ENCODE peak calls at places on chromosomes 1 and 21, in eight cellular contexts. One of them, this sample, is unnamed.

GRCh38 chr1:166927701-166928100 is 47.6 kb downstream of the ILDR2 start:
- DNase-seq in GM23248: no peak
- DNase-seq in OCI-LY7: no peak
- DNase-seq in A549: no peak
- DNase-seq in DND-41: no peak
- DNase-seq in PC-3: no peak
- DNase-seq in mesendoderm: no peak
- DNase-seq in IMR-90: no peak
- DNase-seq in this sample: no peak

GRCh38 chr1:109814993-109815786 is 51.5 kb upstream of the EPS8L3 start:
- DNase-seq in PC-3: no peak
- DNase-seq in IMR-90: no peak
- DNase-seq in OCI-LY7: no peak
- DNase-seq in A549: no peak
- DNase-seq in mesendoderm: no peak
- DNase-seq in DND-41: peak
- DNase-seq in GM23248: no peak
- DNase-seq in this sample: no peak

GRCh38 chr1:169117599-169117998 is 11.1 kb downstream of the ATP1B1 start:
- DNase-seq in PC-3: no peak
- DNase-seq in IMR-90: peak
- DNase-seq in OCI-LY7: no peak
- DNase-seq in mesendoderm: no peak
- DNase-seq in DND-41: no peak
- DNase-seq in A549: no peak
- DNase-seq in GM23248: no peak
- DNase-seq in this sample: no peak

GRCh38 chr1:107139833-107140702 is 771 bp upstream of the NTNG1 start:
- DNase-seq in OCI-LY7: peak
- DNase-seq in DND-41: peak
- DNase-seq in A549: no peak
- DNase-seq in PC-3: peak
- DNase-seq in mesendoderm: peak
- DNase-seq in IMR-90: peak
- DNase-seq in GM23248: peak
- DNase-seq in this sample: no peak

GRCh38 chr1:42177551-42177981 is 13.0 kb upstream of the GUCA2A start:
- DNase-seq in A549: no peak
- DNase-seq in OCI-LY7: no peak
- DNase-seq in DND-41: no peak
- DNase-seq in PC-3: peak
- DNase-seq in IMR-90: peak
- DNase-seq in GM23248: peak
- DNase-seq in mesendoderm: no peak
- DNase-seq in this sample: no peak

GRCh38 chr1:62728963-62729362 is 40.8 kb upstream of the DOCK7 start:
- DNase-seq in OCI-LY7: no peak
- DNase-seq in PC-3: no peak
- DNase-seq in A549: no peak
- DNase-seq in DND-41: no peak
- DNase-seq in GM23248: no peak
- DNase-seq in mesendoderm: peak
- DNase-seq in IMR-90: no peak
- DNase-seq in this sample: peak

GRCh38 chr21:28952686-28953085 is 40.0 kb downstream of the LTN1 start:
- DNase-seq in OCI-LY7: no peak
- DNase-seq in mesendoderm: no peak
- DNase-seq in IMR-90: peak
- DNase-seq in PC-3: peak
- DNase-seq in DND-41: no peak
- DNase-seq in A549: no peak
- DNase-seq in GM23248: no peak
- DNase-seq in this sample: no peak

GRCh38 chr1:219837274-219837993 is 90.9 kb downstream of the SLC30A10 start:
- DNase-seq in GM23248: peak
- DNase-seq in PC-3: peak
- DNase-seq in IMR-90: peak
- DNase-seq in A549: peak
- DNase-seq in DND-41: peak
- DNase-seq in OCI-LY7: peak
- DNase-seq in mesendoderm: peak
- DNase-seq in this sample: peak

GRCh38 chr1:97186381-97186780 is 464.8 kb downstream of the PTBP2 start:
- DNase-seq in OCI-LY7: peak
- DNase-seq in A549: no peak
- DNase-seq in PC-3: peak
- DNase-seq in DND-41: no peak
- DNase-seq in IMR-90: no peak
- DNase-seq in mesendoderm: peak
- DNase-seq in GM23248: peak
- DNase-seq in this sample: peak

GRCh38 chr1:78447096-78447495 is 43.7 kb upstream of the PTGFR start:
- DNase-seq in GM23248: peak
- DNase-seq in IMR-90: no peak
- DNase-seq in DND-41: no peak
- DNase-seq in A549: no peak
- DNase-seq in OCI-LY7: no peak
- DNase-seq in mesendoderm: no peak
- DNase-seq in PC-3: peak
- DNase-seq in this sample: no peak

GRCh38 chr1:69409731-69410456 is 157.8 kb upstream of the LRRC7 start:
- DNase-seq in A549: no peak
- DNase-seq in mesendoderm: no peak
- DNase-seq in GM23248: no peak
- DNase-seq in OCI-LY7: no peak
- DNase-seq in IMR-90: no peak
- DNase-seq in DND-41: no peak
- DNase-seq in PC-3: no peak
- DNase-seq in this sample: no peak

GRCh38 chr1:178686407-178686806 is 38.6 kb upstream of the RALGPS2 start:
- DNase-seq in GM23248: no peak
- DNase-seq in mesendoderm: no peak
- DNase-seq in IMR-90: no peak
- DNase-seq in OCI-LY7: no peak
- DNase-seq in DND-41: no peak
- DNase-seq in PC-3: peak
- DNase-seq in A549: no peak
- DNase-seq in this sample: no peak

GRCh38 chr1:234214911-234215892 is 158.1 kb upstream of the COA6 start:
- DNase-seq in DND-41: peak
- DNase-seq in IMR-90: no peak
- DNase-seq in mesendoderm: peak
- DNase-seq in OCI-LY7: no peak
- DNase-seq in A549: no peak
- DNase-seq in PC-3: no peak
- DNase-seq in GM23248: no peak
- DNase-seq in this sample: no peak

GRCh38 chr1:235450886-235451457 is 53.3 kb downstream of the B3GALNT2 start:
- DNase-seq in mesendoderm: peak
- DNase-seq in IMR-90: no peak
- DNase-seq in OCI-LY7: no peak
- DNase-seq in GM23248: no peak
- DNase-seq in PC-3: no peak
- DNase-seq in DND-41: no peak
- DNase-seq in A549: no peak
- DNase-seq in this sample: no peak

GRCh38 chr1:148379170-148379500 is 104.0 kb downstream of the PPIAL4G start:
- DNase-seq in GM23248: no peak
- DNase-seq in A549: no peak
- DNase-seq in PC-3: no peak
- DNase-seq in OCI-LY7: no peak
- DNase-seq in mesendoderm: no peak
- DNase-seq in IMR-90: no peak
- DNase-seq in DND-41: no peak
- DNase-seq in this sample: no peak

GRCh38 chr1:18452550-18452949 is 28.2 kb upstream of the KLHDC7A start:
- DNase-seq in mesendoderm: peak
- DNase-seq in GM23248: peak
- DNase-seq in PC-3: no peak
- DNase-seq in A549: peak
- DNase-seq in OCI-LY7: peak
- DNase-seq in IMR-90: no peak
- DNase-seq in DND-41: peak
- DNase-seq in this sample: peak

GRCh38 chr1:246989901-246990300 is 18.0 kb downstream of the ZNF695 start:
- DNase-seq in A549: no peak
- DNase-seq in DND-41: no peak
- DNase-seq in GM23248: no peak
- DNase-seq in IMR-90: no peak
- DNase-seq in OCI-LY7: no peak
- DNase-seq in PC-3: no peak
- DNase-seq in mesendoderm: no peak
- DNase-seq in this sample: no peak

GRCh38 chr1:27342391-27342777 is 562 bp downstream of the SYTL1 start:
- DNase-seq in A549: no peak
- DNase-seq in DND-41: no peak
- DNase-seq in PC-3: no peak
- DNase-seq in mesendoderm: no peak
- DNase-seq in IMR-90: no peak
- DNase-seq in OCI-LY7: peak
- DNase-seq in GM23248: no peak
- DNase-seq in this sample: no peak

GRCh38 chr1:24588573-24588972 is 32.7 kb downstream of the NCMAP start:
- DNase-seq in DND-41: no peak
- DNase-seq in IMR-90: no peak
- DNase-seq in A549: no peak
- DNase-seq in OCI-LY7: no peak
- DNase-seq in GM23248: no peak
- DNase-seq in PC-3: no peak
- DNase-seq in mesendoderm: no peak
- DNase-seq in this sample: no peak
- H3K4me2 ChIP-seq in DND-41: no peak
- H3K4me2 ChIP-seq in IMR-90: no peak
- H3K4me2 ChIP-seq in A549: no peak
- H3K4me2 ChIP-seq in OCI-LY7: no peak
- H3K4me2 ChIP-seq in GM23248: no peak
- H3K4me2 ChIP-seq in PC-3: no peak
- H3K4me2 ChIP-seq in mesendoderm: no peak
- H3K4me2 ChIP-seq in this sample: no peak

DNA sequence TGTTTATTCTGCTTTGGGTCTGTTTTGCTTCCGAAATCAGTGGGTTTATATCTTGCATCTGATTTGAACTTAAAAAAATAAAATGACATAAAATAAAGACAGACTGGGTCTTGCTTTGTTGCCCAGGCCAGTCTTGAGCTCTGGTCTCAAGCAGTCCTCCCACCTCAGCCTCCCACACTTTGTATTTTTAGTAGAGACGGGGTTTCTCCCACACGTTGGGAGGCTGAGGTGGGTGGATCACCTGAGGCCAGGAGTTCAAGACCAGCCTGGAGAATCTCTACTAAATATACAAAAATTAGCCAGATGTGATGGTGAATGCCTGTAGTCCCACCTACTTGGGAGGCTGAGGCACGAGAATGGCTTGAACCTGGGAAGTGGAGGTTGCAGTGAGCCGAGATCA is 5.9 kb downstream of the ZYG11A start:
- DNase-seq in mesendoderm: no peak
- DNase-seq in IMR-90: no peak
- DNase-seq in A549: no peak
- DNase-seq in DND-41: no peak
- DNase-seq in PC-3: no peak
- DNase-seq in GM23248: no peak
- DNase-seq in OCI-LY7: no peak
- DNase-seq in this sample: no peak
- H3K4me2 ChIP-seq in mesendoderm: no peak
- H3K4me2 ChIP-seq in IMR-90: no peak
- H3K4me2 ChIP-seq in A549: no peak
- H3K4me2 ChIP-seq in DND-41: no peak
- H3K4me2 ChIP-seq in PC-3: no peak
- H3K4me2 ChIP-seq in GM23248: no peak
- H3K4me2 ChIP-seq in OCI-LY7: no peak
- H3K4me2 ChIP-seq in this sample: no peak

GRCh38 chr21:45533731-45534571 is 8.3 kb downstream of the SLC19A1 start:
- DNase-seq in OCI-LY7: no peak
- DNase-seq in mesendoderm: no peak
- DNase-seq in PC-3: no peak
- DNase-seq in IMR-90: no peak
- DNase-seq in A549: no peak
- DNase-seq in GM23248: no peak
- DNase-seq in DND-41: no peak
- DNase-seq in this sample: no peak

GRCh38 chr21:45534591-45535331 is 7.5 kb downstream of the SLC19A1 start:
- DNase-seq in mesendoderm: no peak
- DNase-seq in A549: no peak
- DNase-seq in PC-3: no peak
- DNase-seq in DND-41: no peak
- DNase-seq in OCI-LY7: no peak
- DNase-seq in GM23248: no peak
- DNase-seq in IMR-90: no peak
- DNase-seq in this sample: no peak

GRCh38 chr21:45535341-45536081 is 6.7 kb downstream of the SLC19A1 start:
- DNase-seq in PC-3: no peak
- DNase-seq in mesendoderm: no peak
- DNase-seq in IMR-90: no peak
- DNase-seq in GM23248: no peak
- DNase-seq in A549: no peak
- DNase-seq in OCI-LY7: no peak
- DNase-seq in DND-41: no peak
- DNase-seq in this sample: no peak

GRCh38 chr21:45531393-45532215 is 10.6 kb downstream of the SLC19A1 start:
- DNase-seq in OCI-LY7: no peak
- DNase-seq in mesendoderm: no peak
- DNase-seq in DND-41: no peak
- DNase-seq in PC-3: no peak
- DNase-seq in IMR-90: no peak
- DNase-seq in A549: no peak
- DNase-seq in GM23248: no peak
- DNase-seq in this sample: no peak

GRCh38 chr21:45532826-45533730 is 9.2 kb downstream of the SLC19A1 start:
- DNase-seq in DND-41: no peak
- DNase-seq in GM23248: no peak
- DNase-seq in mesendoderm: no peak
- DNase-seq in OCI-LY7: no peak
- DNase-seq in PC-3: no peak
- DNase-seq in IMR-90: no peak
- DNase-seq in A549: no peak
- DNase-seq in this sample: no peak
- H3K4me2 ChIP-seq in DND-41: no peak
- H3K4me2 ChIP-seq in GM23248: no peak
- H3K4me2 ChIP-seq in mesendoderm: no peak
- H3K4me2 ChIP-seq in OCI-LY7: no peak
- H3K4me2 ChIP-seq in PC-3: no peak
- H3K4me2 ChIP-seq in IMR-90: no peak
- H3K4me2 ChIP-seq in A549: no peak
- H3K4me2 ChIP-seq in this sample: no peak

DNA sequence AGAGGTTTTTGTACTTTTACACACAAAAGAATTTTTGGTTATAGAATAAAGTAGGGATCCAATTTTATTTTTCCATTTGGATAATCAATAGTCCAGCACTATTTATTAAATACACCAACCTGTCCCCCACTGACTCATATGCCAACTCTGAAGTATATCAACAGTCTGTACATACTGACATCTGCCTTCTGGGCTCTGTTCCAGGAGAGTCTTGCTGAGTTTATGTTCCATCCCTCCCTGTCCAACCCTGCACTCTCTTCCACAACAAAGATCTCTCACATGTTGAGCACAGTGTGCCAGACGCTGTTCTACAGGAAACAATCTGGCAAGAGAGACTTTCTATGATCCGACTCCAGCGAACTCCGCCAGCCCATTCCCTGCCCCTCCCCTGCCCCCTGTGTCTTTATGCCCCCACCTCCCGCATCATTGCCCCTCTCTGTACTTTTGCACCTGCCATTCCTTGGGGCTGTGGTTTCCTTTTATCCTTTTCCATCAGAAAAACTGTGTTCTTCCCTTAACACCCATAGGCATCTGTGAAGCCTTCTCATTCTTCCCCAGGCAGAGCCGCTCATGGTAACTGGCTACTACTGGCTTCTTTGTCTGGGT is 3.3 kb downstream of the LACTBL1 start:
- DNase-seq in DND-41: no peak
- DNase-seq in IMR-90: peak
- DNase-seq in mesendoderm: no peak
- DNase-seq in A549: no peak
- DNase-seq in OCI-LY7: no peak
- DNase-seq in GM23248: peak
- DNase-seq in PC-3: peak
- DNase-seq in this sample: no peak
- H3K4me2 ChIP-seq in DND-41: no peak
- H3K4me2 ChIP-seq in IMR-90: peak
- H3K4me2 ChIP-seq in mesendoderm: no peak
- H3K4me2 ChIP-seq in A549: peak
- H3K4me2 ChIP-seq in OCI-LY7: no peak
- H3K4me2 ChIP-seq in GM23248: no peak
- H3K4me2 ChIP-seq in PC-3: no peak
- H3K4me2 ChIP-seq in this sample: no peak

This sample was measured in HepG2.